ENCODE peak calls at places on chromosomes 2 and 18, in nine cellular contexts. X is astrocyte; K is left ventricle myocardium inferior; F is heart left ventricle; V is gastrocnemius medialis; L is PC-9; P is CD8-positive, alpha-beta memory T cell; G is GM23248; N is fibroblast of lung. C is an unnamed sample. For H3K4me1, the result is how much of the 10 kb centered on the place peaks cover.

GRCh38 chr2:69781321-69782248 is 39.7 kb downstream of the ANXA4 start:
- DNase-seq in X (no peak), N (no peak), V (no peak), G (no peak), F (no peak), L (peak), K (no peak), P (no peak), C (no peak)

GRCh38 chr2:120395221-120395620 is 49.3 kb downstream of the INHBB start:
- DNase-seq in X (no peak), N (no peak), P (no peak), L (no peak), V (no peak), F (no peak), G (no peak), K (no peak), C (no peak)

GRCh38 chr2:37782721-37783438 is 111.4 kb upstream of the CDC42EP3 start:
- DNase-seq in F (no peak), V (no peak), P (no peak), X (no peak), L (no peak), K (no peak), G (peak), N (peak), C (no peak)

GRCh38 chr18:77057043-77057442 is 75.5 kb downstream of the MBP start:
- DNase-seq in F (peak), N (peak), X (no peak), P (no peak), L (no peak), V (no peak), G (peak), K (peak), C (peak)

GRCh38 chr2:12824771-12825363 is 108.1 kb downstream of the TRIB2 start:
- DNase-seq in P (no peak), L (no peak), K (peak), F (peak), N (peak), X (peak), G (peak), V (peak), C (no peak)

GRCh38 chr18:2654105-2654827 is 1.3 kb upstream of the SMCHD1 start:
- DNase-seq in G (peak), X (peak), V (no peak), F (no peak), K (no peak), N (no peak), L (no peak), P (no peak), C (no peak)

GRCh38 chr2:162072976-162073775 is 839 bp downstream of the DPP4 start:
- DNase-seq in K (peak), V (no peak), L (no peak), F (no peak), P (no peak), N (peak), G (peak), X (no peak), C (no peak)

GRCh38 chr18:8619835-8620577 is 10.8 kb downstream of the RAB12 start:
- DNase-seq in X (no peak), L (no peak), K (no peak), G (no peak), P (no peak), V (no peak), F (no peak), N (no peak), C (no peak)

GRCh38 chr2:72994282-72994990 is 77.1 kb downstream of the SFXN5 start:
- DNase-seq in N (no peak), V (no peak), F (no peak), L (no peak), X (no peak), P (no peak), K (no peak), G (no peak), C (no peak)

GRCh38 chr2:5562865-5563264 is 129.3 kb upstream of the SOX11 start:
- DNase-seq in P (no peak), G (no peak), K (no peak), N (no peak), X (no peak), V (no peak), F (no peak), L (no peak), C (no peak)

GRCh38 chr2:201057089-201057499 is 14.4 kb downstream of the HYCC2 start:
- DNase-seq in V (no peak), L (no peak), P (no peak), K (no peak), F (no peak), X (no peak), G (peak), N (peak), C (no peak)

GRCh38 chr2:202135111-202135874 is 62.2 kb downstream of the KIAA2012 start:
- DNase-seq in N (peak), K (peak), F (peak), X (peak), V (peak), G (peak), P (no peak), L (peak), C (peak)

GRCh38 chr2:189628817-189629552 is 32.3 kb upstream of the ASNSD1 start:
- DNase-seq in N (peak), V (no peak), K (no peak), F (no peak), G (no peak), L (no peak), P (no peak), X (no peak), C (peak)

GRCh38 chr2:142825861-142826260 is 51.6 kb upstream of the KYNU start:
- DNase-seq in L (no peak), N (peak), X (peak), F (no peak), K (no peak), G (peak), P (no peak), V (no peak), C (no peak)

GRCh38 chr18:79850731-79851130 is 53.0 kb downstream of the KCNG2 start:
- DNase-seq in P (no peak), V (no peak), G (no peak), F (no peak), X (no peak), N (no peak), K (no peak), L (no peak), C (no peak)

GRCh38 chr18:46401486-46402115 is 255.4 kb downstream of the LOXHD1 start:
- DNase-seq in L (no peak), K (no peak), V (no peak), F (no peak), X (no peak), P (no peak), G (no peak), N (no peak), C (no peak)

GRCh38 chr2:223944704-223945531 is at the start of gene WDFY1:
- DNase-seq in V (peak), K (peak), X (peak), F (peak), P (peak), L (peak), N (peak), G (peak), C (peak)

GRCh38 chr2:104582471-104582870 is 271.4 kb upstream of the POU3F3 start:
- DNase-seq in N (no peak), F (no peak), K (no peak), V (no peak), G (no peak), P (no peak), X (no peak), L (no peak), C (peak)

GRCh38 chr2:19299032-19299431 is 59.4 kb downstream of the OSR1 start:
- DNase-seq in X (peak), L (no peak), P (no peak), K (no peak), V (no peak), G (no peak), N (peak), F (no peak), C (no peak)

GRCh38 chr2:5694016-5694690 is 2.0 kb downstream of the SOX11 start:
- DNase-seq in V (no peak), L (no peak), X (peak), P (no peak), G (no peak), N (peak), F (no peak), K (no peak), C (no peak)

GRCh38 chr18:8462651-8463185 is 146.5 kb upstream of the RAB12 start:
- DNase-seq in K (no peak), G (no peak), V (no peak), X (no peak), N (no peak), P (no peak), F (no peak), L (no peak), C (no peak)

GRCh38 chr2:201150454-201151020 is 32.4 kb upstream of the CASP10 start:
- DNase-seq in N (no peak), F (no peak), G (no peak), K (no peak), X (no peak), P (no peak), V (no peak), L (no peak), C (peak)

GRCh38 chr2:37575780-37576179 is 95.7 kb downstream of the CDC42EP3 start:
- DNase-seq in X (no peak), P (no peak), G (no peak), N (no peak), L (no peak), K (no peak), V (no peak), F (no peak), C (no peak)

GRCh38 chr2:55232863-55233657 is 572 bp downstream of the RPS27A start:
- DNase-seq in F (peak), V (no peak), X (peak), G (peak), K (no peak), P (peak), L (peak), N (peak), C (peak)

GRCh38 chr2:164910091-164910899 is 45.0 kb downstream of the SLC38A11 start:
- DNase-seq in L (no peak), F (no peak), N (peak), G (no peak), V (no peak), P (no peak), K (no peak), X (peak), C (peak)

GRCh38 chr2:110784047-110784631 is 51.8 kb downstream of the ACOXL start:
- DNase-seq in K (no peak), P (no peak), F (no peak), V (no peak), N (no peak), X (no peak), G (no peak), L (no peak), C (no peak)

GRCh38 chr2:191617589-191617988 is 60.3 kb upstream of the NABP1 start:
- DNase-seq in X (no peak), K (no peak), N (no peak), F (no peak), P (peak), V (no peak), G (no peak), L (peak), C (no peak)

GRCh38 chr2:7986431-7986830 is 695.4 kb upstream of the ID2 start:
- DNase-seq in G (no peak), K (no peak), L (no peak), P (no peak), N (no peak), X (no peak), F (no peak), V (no peak), C (peak)

GRCh38 chr2:239186958-239187357 is 213.9 kb downstream of the HDAC4 start:
- DNase-seq in V (peak), F (no peak), L (no peak), N (no peak), X (no peak), K (peak), G (no peak), P (no peak), C (no peak)

GRCh38 chr2:231489990-231490389 is 25.7 kb upstream of the NCL start:
- DNase-seq in G (peak), V (no peak), F (no peak), L (no peak), K (peak), N (no peak), X (no peak), P (no peak), C (no peak)

GRCh38 chr18:43571078-43571689 is 293.9 kb upstream of the SYT4 start:
- DNase-seq in L (no peak), V (no peak), N (peak), K (no peak), P (no peak), F (no peak), X (peak), G (peak), C (peak)

GRCh38 chr2:26399781-26400376 is 1.8 kb upstream of the DRC1 start:
- DNase-seq in V (no peak), P (no peak), K (no peak), F (no peak), L (no peak), G (no peak), X (no peak), N (no peak), C (no peak)

GRCh38 chr2:204115692-204116091 is 179.1 kb downstream of the ICOS start:
- DNase-seq in P (no peak), F (no peak), L (no peak), N (no peak), G (no peak), X (no peak), K (no peak), V (no peak), C (no peak)
- H3K27ac ChIP-seq in P (no peak), F (no peak), L (no peak), N (no peak), G (no peak), X (no peak), K (peak), V (no peak), C (no peak)

DNA sequence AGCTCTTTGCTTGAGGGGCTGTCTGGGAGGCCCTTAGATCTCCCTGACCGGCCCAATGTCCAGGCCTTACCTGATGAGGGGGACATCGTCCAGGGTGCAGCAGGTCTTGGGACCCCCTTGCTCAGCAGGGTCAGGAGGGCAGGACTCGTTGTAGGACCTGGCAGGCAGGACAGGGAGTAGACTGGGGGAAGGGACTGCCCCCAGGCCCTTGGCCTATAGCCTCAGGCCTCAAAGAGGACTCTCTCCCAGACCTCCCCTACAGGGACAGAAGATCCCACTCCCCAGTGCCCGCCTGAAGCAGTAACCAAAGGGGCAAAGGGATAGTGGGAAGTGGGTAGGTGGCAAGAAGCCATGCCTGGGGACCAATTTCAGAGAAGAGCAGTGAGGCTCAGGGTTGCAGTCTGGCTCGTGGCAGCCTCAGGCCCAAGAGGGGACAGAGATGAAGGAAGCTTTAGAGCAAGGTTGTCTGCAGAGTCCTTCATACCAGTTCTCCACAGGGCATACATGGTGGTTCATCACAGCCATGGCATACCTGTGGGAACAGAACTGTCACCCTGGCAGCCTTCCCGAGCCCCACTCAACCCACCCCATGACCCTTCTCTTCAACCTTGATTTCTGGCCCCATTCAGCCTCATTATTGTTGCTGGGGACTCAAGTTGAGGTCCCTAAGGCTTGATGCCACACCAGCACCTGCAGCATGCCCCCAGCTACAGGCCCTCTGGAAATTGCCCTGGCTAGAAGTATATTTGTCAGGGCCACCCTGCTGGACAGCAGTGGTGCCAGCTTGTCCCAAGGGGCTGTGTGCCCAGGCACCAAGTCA is 1.3 kb downstream of the TMEM150A start:
- DNase-seq in F (no peak), X (no peak), N (no peak), K (no peak), L (no peak), P (no peak), G (no peak), V (no peak), C (no peak)
- H3K4me1 ChIP-seq in F (half or more), X (under half), N (under half), K (half or more), L (under half), P (under half), G (under half), V (half or more), C (under half)

GRCh38 chr2:227509824-227510619 is 38.1 kb downstream of the AGFG1 start:
- DNase-seq in G (peak), K (no peak), F (no peak), P (no peak), N (peak), V (no peak), L (peak), X (peak), C (peak)
- H3K27ac ChIP-seq in G (no peak), K (no peak), F (no peak), P (no peak), N (no peak), V (no peak), L (peak), X (no peak), C (peak)

DNA sequence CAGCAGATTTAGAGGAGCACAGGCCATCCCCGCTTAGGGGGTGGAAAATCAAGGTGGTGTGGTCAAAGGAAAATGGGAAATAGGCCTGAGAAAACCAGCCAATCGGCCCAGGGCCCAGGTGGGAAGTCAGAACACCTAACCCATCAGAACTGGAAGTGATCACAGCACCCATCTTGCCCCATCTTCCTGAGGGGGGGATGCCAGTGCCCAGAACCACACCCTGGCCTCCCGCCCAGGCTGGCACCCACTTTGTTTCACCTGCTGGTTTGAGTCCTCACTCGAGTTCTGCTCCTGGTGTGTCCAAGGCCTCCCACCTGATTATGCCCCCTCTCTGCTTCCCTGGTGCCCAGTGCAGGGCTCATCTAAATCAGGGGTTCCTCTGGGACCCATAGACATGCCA is 174.5 kb downstream of the TNS1 start:
- DNase-seq in F (no peak), K (no peak), X (no peak), G (no peak), V (no peak), L (no peak), P (no peak), N (no peak), C (no peak)
- H3K4me1 ChIP-seq in F (half or more), K (half or more), X (under half), G (under half), V (half or more), L (under half), P (under half), N (under half), C (under half)

GRCh38 chr2:39373403-39373802 is 63.7 kb downstream of the MAP4K3 start:
- DNase-seq in F (no peak), P (no peak), N (no peak), V (no peak), X (no peak), L (no peak), K (no peak), G (no peak), C (no peak)
- H3K27ac ChIP-seq in F (no peak), P (no peak), N (no peak), V (no peak), X (no peak), L (no peak), K (no peak), G (no peak), C (no peak)

GRCh38 chr2:68721482-68722071 is 13.0 kb upstream of the ARHGAP25 start:
- DNase-seq in L (no peak), V (no peak), X (peak), N (no peak), K (no peak), P (peak), F (no peak), G (no peak), C (peak)
- H3K4me1 ChIP-seq in L (under half), V (under half), X (under half), N (under half), K (under half), P (half or more), F (under half), G (under half), C (under half)

GRCh38 chr18:75216212-75216925 is 5.8 kb downstream of the TSHZ1 start:
- DNase-seq in V (no peak), G (no peak), K (no peak), P (peak), F (no peak), N (no peak), X (no peak), L (no peak), C (no peak)

GRCh38 chr18:75215663-75216062 is 5.1 kb downstream of the TSHZ1 start:
- DNase-seq in L (no peak), V (no peak), G (no peak), P (no peak), N (no peak), K (no peak), X (no peak), F (no peak), C (no peak)

GRCh38 chr18:75213610-75214009 is 3.0 kb downstream of the TSHZ1 start:
- DNase-seq in K (no peak), N (peak), L (no peak), X (peak), F (no peak), V (no peak), P (no peak), G (peak), C (no peak)

GRCh38 chr18:75216926-75217303 is 6.3 kb downstream of the TSHZ1 start:
- DNase-seq in L (no peak), K (no peak), X (no peak), P (no peak), V (no peak), F (no peak), N (no peak), G (no peak), C (no peak)

DNA sequence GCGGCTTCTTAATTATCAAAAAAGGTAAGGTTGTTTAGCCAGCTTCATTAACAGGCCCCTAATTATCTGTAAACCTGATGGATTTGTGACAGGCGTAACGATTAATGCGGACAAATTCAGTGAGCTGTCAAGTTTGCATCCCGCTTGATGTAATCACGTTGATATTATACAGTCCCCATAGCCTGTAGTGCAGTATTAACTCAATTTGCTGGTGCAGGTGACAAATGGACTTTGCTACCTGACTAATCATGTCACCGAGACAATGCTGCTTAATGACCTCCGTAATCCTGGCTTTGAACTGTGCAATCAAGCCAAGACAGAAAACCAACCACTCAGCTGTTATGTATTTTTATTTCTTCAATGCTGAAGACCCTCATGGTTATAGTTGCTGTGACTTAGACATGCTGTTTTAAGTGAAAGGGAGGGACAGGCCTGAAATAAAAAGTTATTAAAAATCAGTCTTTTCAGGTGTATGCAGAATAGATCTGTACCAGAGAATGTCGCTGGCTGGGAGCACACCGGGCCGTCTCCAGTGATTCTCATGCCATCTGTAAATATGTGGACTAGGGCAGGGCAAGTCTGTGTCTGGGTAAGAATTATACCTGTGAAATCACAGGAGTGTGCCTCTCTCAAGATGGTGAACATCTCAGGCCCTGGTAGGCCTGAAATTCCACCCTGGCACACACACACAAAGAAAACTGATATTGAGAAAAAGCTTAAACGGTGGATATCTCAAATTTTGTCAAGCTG is 4.3 kb downstream of the TSHZ1 start:
- DNase-seq in P (no peak), V (no peak), F (no peak), N (no peak), X (no peak), K (no peak), G (no peak), L (no peak), C (no peak)
- H3K27ac ChIP-seq in P (no peak), V (peak), F (no peak), N (no peak), X (no peak), K (peak), G (no peak), L (no peak), C (no peak)

GRCh38 chr2:157789933-157790511 is 86.1 kb downstream of the ACVR1 start:
- DNase-seq in P (no peak), F (peak), N (peak), K (peak), X (no peak), G (no peak), V (peak), L (no peak), C (no peak)
- H3K4me1 ChIP-seq in P (under half), F (half or more), N (under half), K (half or more), X (under half), G (under half), V (half or more), L (under half), C (under half)

GRCh38 chr18:35469696-35470095 is 28.1 kb downstream of the INO80C start:
- DNase-seq in N (no peak), K (no peak), P (no peak), X (no peak), F (no peak), G (no peak), L (no peak), V (no peak), C (no peak)
- H3K27ac ChIP-seq in N (no peak), K (no peak), P (no peak), X (no peak), F (no peak), G (no peak), L (no peak), V (no peak), C (no peak)